ENCODE peak calls at places on chromosomes 11 and 22, in eight cellular contexts. Y, P, U, N, G, F, D and Q are unnamed samples.

GRCh38 chr11:5246772-5247478 is 2.7 kb downstream of the HBG1 start:
- DNase-seq in Y (no peak), P (no peak), U (no peak), N (no peak), G (no peak), F (no peak), D (no peak), Q (no peak)

GRCh38 chr11:3950996-3951662 is 95.7 kb downstream of the STIM1 start:
- DNase-seq in Y (no peak), P (no peak), U (peak), N (peak), G (peak), F (no peak), D (peak), Q (no peak)

GRCh38 chr11:62556872-62557631 is 10.4 kb upstream of the AHNAK start:
- DNase-seq in Y (no peak), P (no peak), U (no peak), N (no peak), G (no peak), F (no peak), D (no peak), Q (no peak)

GRCh38 chr11:29538339-29539036 is 478.3 kb downstream of the KCNA4 start:
- DNase-seq in Y (no peak), P (no peak), U (no peak), N (peak), G (no peak), F (no peak), D (no peak), Q (no peak)

GRCh38 chr11:24617856-24618255 is 121.0 kb downstream of the LUZP2 start:
- DNase-seq in Y (no peak), P (no peak), U (no peak), N (peak), G (no peak), F (no peak), D (no peak), Q (no peak)

GRCh38 chr22:34427841-34428240 is 507.6 kb upstream of the LARGE1 start:
- DNase-seq in Y (no peak), P (no peak), U (no peak), N (no peak), G (no peak), F (no peak), D (no peak), Q (no peak)

GRCh38 chr22:36144886-36145541 is 15.5 kb downstream of the APOL3 start:
- DNase-seq in Y (no peak), P (no peak), U (peak), N (peak), G (peak), F (peak), D (peak), Q (no peak)

GRCh38 chr11:19329910-19330309 is 89.2 kb upstream of the E2F8 start:
- DNase-seq in Y (no peak), P (no peak), U (no peak), N (no peak), G (no peak), F (no peak), D (no peak), Q (no peak)

GRCh38 chr11:7538466-7539454 is 25.0 kb downstream of the PPFIBP2 start:
- DNase-seq in Y (no peak), P (no peak), U (no peak), N (no peak), G (no peak), F (no peak), D (peak), Q (no peak)

GRCh38 chr11:134045799-134046635 is 22.9 kb upstream of the JAM3 start:
- DNase-seq in Y (peak), P (no peak), U (peak), N (peak), G (no peak), F (no peak), D (no peak), Q (no peak)

GRCh38 chr22:46622081-46622521 is 1.9 kb downstream of the GRAMD4 start:
- DNase-seq in Y (peak), P (no peak), U (no peak), N (no peak), G (no peak), F (no peak), D (no peak), Q (no peak)

GRCh38 chr11:28636566-28636965 is 528.4 kb downstream of the METTL15 start:
- DNase-seq in Y (no peak), P (no peak), U (no peak), N (no peak), G (no peak), F (no peak), D (peak), Q (no peak)

GRCh38 chr11:96147186-96147585 is 195.8 kb downstream of the MAML2 start:
- DNase-seq in Y (no peak), P (no peak), U (no peak), N (no peak), G (no peak), F (no peak), D (no peak), Q (no peak)

GRCh38 chr11:7046474-7046873 is 26.2 kb downstream of the NLRP14 start:
- DNase-seq in Y (no peak), P (no peak), U (no peak), N (peak), G (peak), F (no peak), D (peak), Q (no peak)

GRCh38 chr11:110463153-110463552 is 33.4 kb downstream of the FDX1 start:
- DNase-seq in Y (no peak), P (no peak), U (peak), N (peak), G (peak), F (no peak), D (peak), Q (no peak)

GRCh38 chr11:46305295-46305694 is 27.8 kb downstream of the CREB3L1 start:
- DNase-seq in Y (no peak), P (no peak), U (no peak), N (peak), G (no peak), F (no peak), D (no peak), Q (no peak)

GRCh38 chr11:11148104-11148509 is 204.9 kb downstream of the CSNK2A3 start:
- DNase-seq in Y (no peak), P (peak), U (peak), N (peak), G (peak), F (peak), D (peak), Q (no peak)

GRCh38 chr11:19290356-19290755 is 49.6 kb upstream of the E2F8 start:
- DNase-seq in Y (no peak), P (no peak), U (no peak), N (no peak), G (peak), F (no peak), D (no peak), Q (no peak)

GRCh38 chr22:19429950-19430889 is 1.3 kb downstream of the HIRA start:
- DNase-seq in Y (no peak), P (no peak), U (peak), N (peak), G (peak), F (no peak), D (peak), Q (no peak)

GRCh38 chr11:35859311-35859710 is 84.6 kb upstream of the LDLRAD3 start:
- DNase-seq in Y (no peak), P (no peak), U (no peak), N (peak), G (peak), F (no peak), D (no peak), Q (no peak)

GRCh38 chr22:41834005-41834975 is 1.4 kb downstream of the SREBF2 start:
- DNase-seq in Y (no peak), P (no peak), U (no peak), N (no peak), G (no peak), F (no peak), D (no peak), Q (no peak)

GRCh38 chr22:36425977-36426523 is 38.3 kb upstream of the MYH9 start:
- DNase-seq in Y (no peak), P (no peak), U (peak), N (peak), G (peak), F (no peak), D (no peak), Q (no peak)

GRCh38 chr11:125886997-125887372 is 483 bp upstream of the HYLS1 start:
- DNase-seq in Y (peak), P (no peak), U (no peak), N (peak), G (peak), F (peak), D (peak), Q (no peak)

GRCh38 chr11:76785513-76785912 is 2.4 kb downstream of the TSKU start:
- DNase-seq in Y (no peak), P (no peak), U (no peak), N (no peak), G (no peak), F (no peak), D (no peak), Q (peak)

GRCh38 chr22:37957232-37957631 is 3.7 kb downstream of the POLR2F start:
- DNase-seq in Y (no peak), P (no peak), U (no peak), N (no peak), G (no peak), F (no peak), D (no peak), Q (no peak)

GRCh38 chr11:10607462-10607861 is 39.0 kb upstream of the LYVE1 start:
- DNase-seq in Y (no peak), P (no peak), U (no peak), N (no peak), G (no peak), F (no peak), D (no peak), Q (no peak)

GRCh38 chr11:4156571-4156970 is 62.0 kb downstream of the RRM1 start:
- DNase-seq in Y (no peak), P (no peak), U (no peak), N (no peak), G (no peak), F (no peak), D (no peak), Q (no peak)

GRCh38 chr11:14886509-14886908 is 5.5 kb downstream of the CYP2R1 start:
- DNase-seq in Y (no peak), P (no peak), U (peak), N (no peak), G (no peak), F (no peak), D (no peak), Q (no peak)

GRCh38 chr22:38751422-38752346 is 4.1 kb downstream of the SUN2 start:
- DNase-seq in Y (no peak), P (no peak), U (no peak), N (no peak), G (no peak), F (peak), D (no peak), Q (no peak)

GRCh38 chr11:124762077-124762623 is at the start of gene ESAM:
- DNase-seq in Y (peak), P (no peak), U (peak), N (no peak), G (no peak), F (peak), D (no peak), Q (no peak)

GRCh38 chr11:59380263-59381059 is 21.8 kb downstream of the OR5AN1 start:
- DNase-seq in Y (no peak), P (no peak), U (no peak), N (no peak), G (no peak), F (no peak), D (no peak), Q (no peak)

GRCh38 chr11:117610045-117610444 is 187.0 kb downstream of the DSCAML1 start:
- DNase-seq in Y (no peak), P (no peak), U (no peak), N (no peak), G (no peak), F (no peak), D (no peak), Q (no peak)

GRCh38 chr11:36281850-36282249 is 7.4 kb downstream of the COMMD9 start:
- DNase-seq in Y (no peak), P (no peak), U (no peak), N (no peak), G (no peak), F (no peak), D (no peak), Q (no peak)

GRCh38 chr11:111387318-111387863 is 8.3 kb upstream of the POU2AF1 start:
- DNase-seq in Y (peak), P (no peak), U (no peak), N (no peak), G (no peak), F (peak), D (no peak), Q (no peak)

GRCh38 chr11:123570939-123571590 is 83.4 kb downstream of the SCN3B start:
- DNase-seq in Y (no peak), P (no peak), U (no peak), N (no peak), G (no peak), F (no peak), D (no peak), Q (no peak)

GRCh38 chr11:122754553-122755322 is 83.6 kb upstream of the CRTAM start:
- DNase-seq in Y (no peak), P (no peak), U (no peak), N (no peak), G (no peak), F (no peak), D (no peak), Q (no peak)

GRCh38 chr22:49983148-49984042 is 22.8 kb downstream of the PIM3 start:
- DNase-seq in Y (peak), P (no peak), U (peak), N (no peak), G (no peak), F (peak), D (no peak), Q (no peak)

GRCh38 chr11:34105079-34105956 is at the start of gene NAT10:
- DNase-seq in Y (peak), P (peak), U (peak), N (peak), G (peak), F (peak), D (peak), Q (peak)
- TF ChIP-seq CTCF in Y (no peak), P (no peak), U (no peak), N (no peak), G (no peak), F (peak), D (peak), Q (no peak)

GRCh38 chr11:66864924-66865697 is 8.2 kb downstream of the LRFN4 start:
- DNase-seq in Y (peak), P (no peak), U (no peak), N (no peak), G (no peak), F (no peak), D (no peak), Q (no peak)
- TF ChIP-seq CTCF in Y (no peak), P (no peak), U (no peak), N (no peak), G (no peak), F (no peak), D (no peak), Q (no peak)

GRCh38 chr11:2299773-2300172 is 1.9 kb downstream of the C11orf21 start:
- DNase-seq in Y (no peak), P (no peak), U (no peak), N (no peak), G (no peak), F (no peak), D (no peak), Q (no peak)

GRCh38 chr11:2298131-2298794 is 3.5 kb downstream of the C11orf21 start:
- DNase-seq in Y (no peak), P (no peak), U (no peak), N (no peak), G (no peak), F (no peak), D (no peak), Q (no peak)

GRCh38 chr11:2300290-2300935 is 1.3 kb downstream of the C11orf21 start:
- DNase-seq in Y (no peak), P (no peak), U (no peak), N (no peak), G (no peak), F (peak), D (no peak), Q (no peak)

GRCh38 chr11:2297623-2298030 is 4.1 kb downstream of the C11orf21 start:
- DNase-seq in Y (no peak), P (no peak), U (no peak), N (no peak), G (no peak), F (no peak), D (no peak), Q (no peak)

DNA sequence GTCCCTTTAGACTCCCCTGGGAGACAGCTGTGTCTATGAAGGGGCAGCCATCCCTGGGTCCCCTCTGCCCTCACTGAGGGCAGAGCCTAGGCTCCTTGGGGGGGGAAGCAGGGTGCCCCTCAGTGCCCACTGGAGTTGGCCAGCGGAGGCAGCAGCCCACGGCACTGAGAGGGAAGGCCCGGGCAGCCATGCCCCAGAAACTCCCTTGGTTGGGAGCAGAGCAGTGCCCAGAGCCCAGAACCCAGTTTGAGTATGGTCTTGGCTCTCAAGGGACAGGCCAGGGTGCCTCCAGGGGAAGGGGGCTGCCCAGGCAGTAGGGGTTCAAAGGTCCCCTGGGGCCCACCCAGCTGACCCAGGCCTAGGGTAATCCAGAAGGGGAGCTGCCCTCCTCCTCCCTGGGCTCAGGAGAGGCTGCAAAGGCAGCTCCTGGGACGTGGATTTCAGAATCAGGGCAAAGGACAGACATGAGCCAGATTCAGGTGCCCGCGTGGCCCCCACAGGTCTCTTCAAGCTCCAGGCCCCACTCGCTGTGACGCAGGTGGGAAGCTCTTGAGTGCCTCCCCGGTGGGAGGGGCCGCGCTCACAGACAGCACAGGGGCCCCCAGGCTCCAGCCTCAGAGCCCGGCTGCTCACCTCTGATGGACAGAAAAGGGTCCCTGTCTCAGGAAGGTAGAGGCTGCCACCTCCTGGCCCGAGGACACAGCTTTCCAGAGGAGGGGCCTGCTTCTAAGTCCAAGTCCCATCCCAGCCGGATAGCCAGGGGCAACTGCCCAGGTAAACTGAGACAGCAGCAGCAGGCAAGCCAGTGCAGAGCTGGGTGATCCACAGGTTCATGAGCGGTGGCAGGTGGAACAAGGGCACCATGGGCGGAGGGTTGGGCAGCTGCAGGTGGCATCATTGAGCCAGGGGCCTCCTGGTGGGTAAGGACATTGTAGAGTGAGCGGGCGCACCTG is 2.6 kb downstream of the C11orf21 start:
- DNase-seq in Y (peak), P (no peak), U (peak), N (peak), G (no peak), F (peak), D (no peak), Q (no peak)
- TF ChIP-seq CTCF in Y (no peak), P (no peak), U (peak), N (peak), G (no peak), F (peak), D (no peak), Q (no peak)

GRCh38 chr11:70862093-70862492 is 390.3 kb downstream of the SHANK2 start:
- DNase-seq in Y (no peak), P (no peak), U (no peak), N (no peak), G (no peak), F (no peak), D (no peak), Q (no peak)

GRCh38 chr11:70859180-70859579 is 393.2 kb downstream of the SHANK2 start:
- DNase-seq in Y (no peak), P (no peak), U (no peak), N (no peak), G (no peak), F (no peak), D (no peak), Q (no peak)

GRCh38 chr11:70863186-70863585 is 389.2 kb downstream of the SHANK2 start:
- DNase-seq in Y (no peak), P (no peak), U (no peak), N (no peak), G (no peak), F (no peak), D (no peak), Q (no peak)

GRCh38 chr11:70861534-70861933 is 390.8 kb downstream of the SHANK2 start:
- DNase-seq in Y (no peak), P (no peak), U (no peak), N (no peak), G (no peak), F (no peak), D (no peak), Q (no peak)

GRCh38 chr11:70860855-70861254 is 391.5 kb downstream of the SHANK2 start:
- DNase-seq in Y (no peak), P (no peak), U (no peak), N (no peak), G (no peak), F (no peak), D (no peak), Q (no peak)
- TF ChIP-seq CTCF in Y (no peak), P (no peak), U (no peak), N (no peak), G (no peak), F (no peak), D (no peak), Q (no peak)

GRCh38 chr22:40157546-40157945 is 20.2 kb upstream of the TNRC6B start:
- DNase-seq in Y (no peak), P (no peak), U (no peak), N (no peak), G (no peak), F (no peak), D (no peak), Q (no peak)

GRCh38 chr22:40153186-40153585 is 24.5 kb upstream of the TNRC6B start:
- DNase-seq in Y (no peak), P (no peak), U (no peak), N (no peak), G (no peak), F (no peak), D (no peak), Q (no peak)

GRCh38 chr22:40153705-40154104 is 24.0 kb upstream of the TNRC6B start:
- DNase-seq in Y (no peak), P (no peak), U (no peak), N (no peak), G (no peak), F (no peak), D (no peak), Q (no peak)

GRCh38 chr22:40161182-40161581 is 16.5 kb upstream of the TNRC6B start:
- DNase-seq in Y (no peak), P (no peak), U (no peak), N (no peak), G (no peak), F (no peak), D (no peak), Q (no peak)

GRCh38 chr22:40156001-40156516 is 21.7 kb upstream of the TNRC6B start:
- DNase-seq in Y (peak), P (no peak), U (peak), N (peak), G (peak), F (peak), D (no peak), Q (no peak)
- TF ChIP-seq CTCF in Y (no peak), P (no peak), U (no peak), N (peak), G (peak), F (peak), D (no peak), Q (no peak)

GRCh38 chr11:119605137-119605675 is 123.8 kb downstream of the NECTIN1 start:
- DNase-seq in Y (no peak), P (no peak), U (no peak), N (no peak), G (no peak), F (no peak), D (no peak), Q (no peak)

GRCh38 chr11:119608201-119608600 is 120.8 kb downstream of the NECTIN1 start:
- DNase-seq in Y (no peak), P (no peak), U (no peak), N (no peak), G (no peak), F (no peak), D (no peak), Q (no peak)

GRCh38 chr11:119599864-119600593 is 129.0 kb downstream of the NECTIN1 start:
- DNase-seq in Y (no peak), P (no peak), U (no peak), N (no peak), G (peak), F (no peak), D (no peak), Q (no peak)

GRCh38 chr11:119607726-119608125 is 121.3 kb downstream of the NECTIN1 start:
- DNase-seq in Y (no peak), P (no peak), U (no peak), N (no peak), G (no peak), F (no peak), D (no peak), Q (no peak)

GRCh38 chr11:119602745-119603373 is 126.1 kb downstream of the NECTIN1 start:
- DNase-seq in Y (no peak), P (no peak), U (no peak), N (no peak), G (no peak), F (no peak), D (no peak), Q (no peak)
- TF ChIP-seq CTCF in Y (no peak), P (no peak), U (no peak), N (no peak), G (no peak), F (no peak), D (no peak), Q (no peak)

GRCh38 chr11:113014262-113014661 is 53.0 kb downstream of the NCAM1 start:
- DNase-seq in Y (no peak), P (no peak), U (peak), N (peak), G (no peak), F (peak), D (peak), Q (no peak)
- TF ChIP-seq CTCF in Y (no peak), P (no peak), U (peak), N (no peak), G (no peak), F (no peak), D (no peak), Q (peak)